ENCODE peak calls at places on chromosomes 12 and 14, in four cellular contexts. K is Caco-2; Y is WTC11; S is activated CD4-positive, CD25-positive, alpha-beta regulatory T cell. Z is an unnamed sample.

GRCh38 chr12:76035045-76035444 is 3.5 kb upstream of the PHLDA1 start:
- DNase-seq in K (no peak), S (no peak), Y (no peak), Z (no peak)

GRCh38 chr12:1553987-1554982 is 40.1 kb downstream of the FBXL14 start:
- DNase-seq in S (no peak), Y (no peak), K (no peak), Z (no peak)

GRCh38 chr12:65867428-65867827 is 43.1 kb downstream of the HMGA2 start:
- DNase-seq in Y (no peak), K (no peak), S (no peak), Z (no peak)

GRCh38 chr14:100815478-100816285 is 10.2 kb upstream of the MEG3 start:
- DNase-seq in Y (no peak), K (no peak), S (no peak), Z (no peak)

GRCh38 chr14:92217956-92218355 is 96.2 kb downstream of the CPSF2 start:
- DNase-seq in S (no peak), K (no peak), Y (no peak), Z (no peak)

GRCh38 chr14:96104469-96105057 is 65.4 kb downstream of the C14orf132 start:
- DNase-seq in Y (no peak), K (peak), S (no peak), Z (no peak)

GRCh38 chr12:114547636-114548035 is 136.3 kb downstream of the TBX3 start:
- DNase-seq in Y (no peak), K (no peak), S (no peak), Z (no peak)

GRCh38 chr14:60506985-60507829 is 1.7 kb upstream of the SIX6 start:
- DNase-seq in Y (peak), K (no peak), S (no peak), Z (no peak)

GRCh38 chr12:62903151-62903550 is 31.8 kb downstream of the PPM1H start:
- DNase-seq in S (no peak), Y (no peak), K (no peak), Z (no peak)

GRCh38 chr12:105226219-105226618 is 9.8 kb downstream of the APPL2 start:
- DNase-seq in K (no peak), Y (no peak), S (no peak), Z (no peak)

GRCh38 chr14:64639340-64639821 is 64.8 kb upstream of the PLEKHG3 start:
- DNase-seq in S (no peak), Y (no peak), K (peak), Z (no peak)

Z was measured in stimulated activated CD8-positive, alpha-beta memory T cell treated with anti-CD3 and anti-CD28 coated beads, Interleukin-15, amount 100 ng/mL, for 24 hours.